ENCODE peak calls at places on chromosome X, in six cellular contexts. D is body of pancreas, O is fibroblast of mammary gland, H is RWPE2, N is GM20000, Y is progenitor cell of endocrine pancreas. G is an unnamed sample.

GRCh38 chrX:48465336-48465933 is 4.6 kb downstream of the SLC38A5 start:
- DNase-seq in N (no peak), Y (no peak), O (peak), D (peak), H (no peak), G (no peak)

GRCh38 chrX:57070185-57070984 is 51.0 kb downstream of the SPIN2B start:
- DNase-seq in D (no peak), N (no peak), O (no peak), H (no peak), Y (no peak), G (no peak)

GRCh38 chrX:118349188-118349587 is 3.3 kb downstream of the WDR44 start:
- DNase-seq in N (no peak), Y (no peak), H (no peak), O (no peak), D (no peak), G (no peak)

GRCh38 chrX:118627084-118627758 is 100.2 kb upstream of the IL13RA1 start:
- DNase-seq in N (no peak), Y (no peak), D (no peak), H (no peak), O (peak), G (no peak)

GRCh38 chrX:46400530-46400929 is 144.7 kb downstream of the ZNF674 start:
- DNase-seq in O (no peak), H (no peak), Y (no peak), N (no peak), D (no peak), G (no peak)

GRCh38 chrX:65900850-65901844 is 138.7 kb downstream of the VSIG4 start:
- DNase-seq in H (no peak), D (no peak), N (no peak), Y (no peak), O (no peak), G (no peak)

GRCh38 chrX:94977986-94978385 is 1304.0 kb downstream of the FAM133A start:
- DNase-seq in O (no peak), H (no peak), Y (no peak), D (no peak), N (no peak), G (no peak)

GRCh38 chrX:53681661-53682060 is 4.9 kb downstream of the HUWE1 start:
- DNase-seq in O (peak), D (no peak), N (no peak), H (no peak), Y (no peak), G (no peak)

GRCh38 chrX:83022020-83022419 is 486.1 kb upstream of the POU3F4 start:
- DNase-seq in O (no peak), D (no peak), H (no peak), Y (no peak), N (no peak), G (no peak)

GRCh38 chrX:11555759-11556158 is 110.0 kb downstream of the ARHGAP6 start:
- DNase-seq in D (no peak), Y (no peak), N (no peak), H (no peak), O (peak), G (no peak)

GRCh38 chrX:3713225-3713936 is at the start of gene PRKX:
- DNase-seq in O (peak), D (peak), H (no peak), N (peak), Y (peak), G (peak)

GRCh38 chrX:69280956-69281355 is 115.7 kb upstream of the PJA1 start:
- DNase-seq in H (no peak), O (no peak), N (no peak), Y (no peak), D (peak), G (no peak)

GRCh38 chrX:11766487-11766886 is 8.4 kb downstream of the MSL3 start:
- DNase-seq in O (no peak), D (no peak), Y (no peak), N (no peak), H (no peak), G (no peak)

GRCh38 chrX:2401590-2402360 is 99.0 kb downstream of the DHRSX start:
- DNase-seq in N (no peak), O (no peak), D (peak), Y (no peak), H (no peak), G (no peak)

GRCh38 chrX:96407043-96407442 is 277.6 kb upstream of the DIAPH2 start:
- DNase-seq in H (no peak), N (no peak), Y (no peak), D (no peak), O (peak), G (no peak)

GRCh38 chrX:85506871-85507270 is 127.4 kb upstream of the POF1B start:
- DNase-seq in N (no peak), D (no peak), Y (no peak), O (no peak), H (no peak), G (no peak)

GRCh38 chrX:124242160-124242559 is 90.3 kb upstream of the TEX13D start:
- DNase-seq in H (no peak), N (no peak), Y (no peak), O (no peak), D (no peak), G (no peak)

GRCh38 chrX:155263854-155264628 is at the start of gene RAB39B:
- DNase-seq in H (peak), Y (peak), O (peak), N (peak), D (peak), G (no peak)

GRCh38 chrX:150635952-150636351 is 57.2 kb upstream of the MTMR1 start:
- DNase-seq in N (peak), H (no peak), D (no peak), O (peak), Y (no peak), G (no peak)

GRCh38 chrX:70454441-70455365 is 10.1 kb downstream of the DLG3 start:
- DNase-seq in N (peak), O (peak), D (peak), Y (peak), H (peak), G (peak)

GRCh38 chrX:38636949-38637819 is 75.8 kb downstream of the TSPAN7 start:
- DNase-seq in O (no peak), H (no peak), D (peak), Y (no peak), N (no peak), G (no peak)

GRCh38 chrX:413322-414201 is 26.9 kb upstream of the PPP2R3B start:
- DNase-seq in D (no peak), Y (no peak), H (no peak), O (no peak), N (no peak), G (no peak)

GRCh38 chrX:10189317-10190268 is 32.8 kb downstream of the CLCN4 start:
- DNase-seq in Y (peak), N (peak), D (peak), H (no peak), O (peak), G (peak)

GRCh38 chrX:50971390-50971789 is 60.9 kb downstream of the BMP15 start:
- DNase-seq in D (no peak), Y (no peak), N (no peak), H (no peak), O (peak), G (no peak)

GRCh38 chrX:16511776-16512400 is 138.1 kb upstream of the S100G start:
- DNase-seq in Y (no peak), H (no peak), O (peak), D (no peak), N (no peak), G (no peak)

DNA sequence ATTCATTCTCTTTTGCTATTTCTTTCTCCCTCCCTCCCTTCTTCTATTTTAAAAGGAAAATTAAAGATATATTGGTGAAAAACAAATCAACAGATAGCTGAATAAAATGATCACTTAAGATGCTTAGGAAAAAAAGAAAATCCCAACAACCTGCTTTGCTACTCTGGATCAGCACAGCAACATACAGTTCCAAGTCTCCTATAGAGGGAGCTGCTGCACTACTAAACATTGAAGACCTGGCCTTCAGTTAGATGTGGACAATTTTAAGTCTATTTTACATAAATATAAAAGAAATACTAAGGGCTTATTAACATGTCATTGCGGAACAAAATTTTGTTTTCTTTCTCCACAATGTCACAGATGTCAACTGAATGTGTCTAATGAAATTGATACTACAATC is 226.4 kb downstream of the MAGEB5 start:
- DNase-seq in Y (no peak), D (peak), H (no peak), O (peak), N (no peak), G (no peak)
- TF ChIP-seq CTCF in Y (peak), D (peak), H (peak), O (peak), N (no peak), G (no peak)

DNA sequence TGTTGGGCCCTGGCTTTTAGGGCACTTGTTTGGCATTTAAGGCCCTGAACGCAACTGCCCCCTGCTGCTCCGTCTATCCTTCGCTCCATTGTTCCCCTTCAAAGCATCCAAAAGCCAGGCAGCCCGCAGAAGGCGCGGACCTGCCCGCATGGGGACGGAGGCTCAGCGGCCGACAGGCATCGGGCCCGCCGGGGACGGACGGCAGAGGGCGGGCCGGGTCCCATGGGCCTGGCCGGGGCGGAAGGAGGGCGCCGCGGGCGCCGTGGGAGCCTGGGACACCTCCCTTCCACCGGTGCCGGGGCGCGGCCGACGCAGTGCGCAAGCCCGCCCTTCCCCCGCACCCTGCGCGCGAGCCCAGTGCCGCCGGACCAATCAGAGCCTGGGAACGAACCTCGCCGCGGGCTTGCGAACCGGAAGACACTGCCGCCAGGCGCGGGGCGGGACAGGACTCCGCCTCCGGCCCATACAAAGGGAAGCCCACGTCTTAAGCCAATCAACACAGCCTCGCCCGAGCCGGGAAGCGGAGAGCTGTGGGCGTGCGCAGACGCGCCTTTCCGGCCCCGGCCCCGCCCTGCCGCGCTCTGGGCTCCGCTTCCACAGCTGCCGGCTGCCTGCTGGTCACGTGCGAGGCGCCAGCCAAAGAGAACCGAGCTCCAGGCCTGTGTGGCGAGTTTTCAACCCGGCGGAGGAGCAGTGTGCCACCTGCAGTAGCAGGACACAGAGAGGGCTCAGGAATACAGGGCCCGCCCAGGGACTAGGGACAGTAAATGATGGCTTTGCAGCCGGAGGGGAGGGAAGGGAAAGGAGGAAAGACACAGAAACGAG is 2.1 kb upstream of the ARHGAP4 start:
- DNase-seq in O (peak), Y (peak), N (peak), H (peak), D (peak), G (peak)
- TF ChIP-seq CTCF in O (peak), Y (no peak), N (no peak), H (peak), D (peak), G (peak)

DNA sequence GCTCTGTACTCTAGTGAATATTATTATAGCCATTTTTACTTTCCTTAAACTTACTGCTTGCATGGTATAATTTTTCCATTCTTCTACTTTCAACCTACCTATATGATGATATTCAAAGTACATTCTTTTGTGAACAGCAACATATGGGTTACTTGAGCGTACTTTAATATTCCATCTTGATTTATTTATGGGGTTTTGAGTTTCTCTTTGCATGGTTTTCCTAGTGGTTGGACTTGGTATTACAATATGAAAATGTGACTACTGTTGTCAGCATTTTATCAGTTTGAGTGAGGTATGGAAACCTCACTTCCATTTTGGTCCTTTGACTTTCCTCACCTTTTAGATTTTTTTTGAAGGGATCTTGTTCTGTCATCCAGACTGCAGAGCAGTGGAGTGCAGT is 35.9 kb downstream of the ADGRG4 start:
- DNase-seq in D (no peak), H (no peak), O (peak), Y (no peak), N (no peak), G (no peak)
- TF ChIP-seq CTCF in D (no peak), H (no peak), O (peak), Y (peak), N (peak), G (peak)

GRCh38 chrX:121322159-121322558 is 274.7 kb downstream of the GLUD2 start:
- DNase-seq in D (no peak), Y (no peak), N (no peak), O (peak), H (no peak), G (peak)
- TF ChIP-seq CTCF in D (no peak), Y (no peak), N (no peak), O (peak), H (peak), G (peak)

GRCh38 chrX:131831185-131831520 is 191.9 kb upstream of the STK26 start:
- DNase-seq in D (no peak), O (peak), H (no peak), N (no peak), Y (no peak), G (no peak)
- TF ChIP-seq CTCF in D (no peak), O (no peak), H (no peak), N (no peak), Y (no peak), G (no peak)

GRCh38 chrX:36963852-36964251 is 44.3 kb upstream of the FAM47C start:
- DNase-seq in N (no peak), O (no peak), H (no peak), Y (peak), D (no peak), G (no peak)

GRCh38 chrX:36957425-36958328 is 50.5 kb upstream of the FAM47C start:
- DNase-seq in D (peak), Y (peak), O (no peak), N (no peak), H (no peak), G (no peak)

GRCh38 chrX:36963069-36963808 is 44.9 kb upstream of the FAM47C start:
- DNase-seq in H (no peak), O (no peak), D (peak), N (no peak), Y (no peak), G (no peak)

GRCh38 chrX:36961590-36961989 is 46.6 kb upstream of the FAM47C start:
- DNase-seq in H (no peak), D (no peak), O (no peak), Y (no peak), N (no peak), G (peak)
- TF ChIP-seq CTCF in H (peak), D (no peak), O (no peak), Y (peak), N (no peak), G (peak)

GRCh38 chrX:128804828-128805227 is 718.5 kb downstream of the SMARCA1 start:
- DNase-seq in Y (no peak), N (no peak), H (no peak), D (no peak), O (no peak), G (no peak)

GRCh38 chrX:128805236-128805635 is 718.1 kb downstream of the SMARCA1 start:
- DNase-seq in Y (no peak), D (no peak), H (no peak), N (no peak), O (no peak), G (no peak)

GRCh38 chrX:128800138-128800537 is 723.2 kb downstream of the SMARCA1 start:
- DNase-seq in N (no peak), D (no peak), Y (no peak), H (no peak), O (no peak), G (peak)
- TF ChIP-seq CTCF in N (no peak), D (no peak), Y (peak), H (peak), O (no peak), G (no peak)

GRCh38 chrX:19017271-19017670 is 33.4 kb upstream of the PHKA2 start:
- DNase-seq in N (peak), Y (no peak), O (peak), D (peak), H (no peak), G (peak)
- TF ChIP-seq CTCF in N (no peak), Y (peak), O (peak), D (peak), H (peak), G (peak)

G was measured in K562.